ENCODE peak calls at places on chromosomes 13 and 19, in six cellular contexts. R is neuronal stem cell, A is mesenchymal stem cell, N is H9, D is H1, U is trophoblast cell. L is an unnamed sample.

GRCh38 chr13:23531446-23531845 is 38.8 kb upstream of the TNFRSF19 start:
- DNase-seq in R (no peak), N (no peak), D (no peak), A (no peak), U (no peak), L (no peak)

GRCh38 chr19:49855676-49856573 is 5.0 kb downstream of the PTOV1 start:
- DNase-seq in U (no peak), D (no peak), R (no peak), N (no peak), A (no peak), L (no peak)

GRCh38 chr13:37023871-37024270 is 23.3 kb downstream of the EXOSC8 start:
- DNase-seq in D (no peak), R (no peak), U (no peak), A (peak; percentile 9), N (no peak), L (peak; percentile 70)

GRCh38 chr13:40433577-40433976 is 232.9 kb downstream of the FOXO1 start:
- DNase-seq in N (no peak), R (no peak), A (no peak), D (no peak), U (no peak), L (no peak)

GRCh38 chr13:43905435-43906031 is 25.8 kb downstream of the LACC1 start:
- DNase-seq in D (no peak), N (no peak), U (peak; percentile 27), A (peak; percentile 73), R (peak; percentile 54), L (peak; percentile 77)

GRCh38 chr13:27834095-27834494 is 41.8 kb downstream of the GSX1 start:
- DNase-seq in D (no peak), U (no peak), R (no peak), N (no peak), A (no peak), L (no peak)

GRCh38 chr13:41791056-41791455 is 169.9 kb downstream of the VWA8 start:
- DNase-seq in R (no peak), N (no peak), U (no peak), D (no peak), A (no peak), L (peak; percentile 24)

GRCh38 chr13:98845726-98846125 is 93.3 kb upstream of the SLC15A1 start:
- DNase-seq in D (no peak), R (no peak), A (no peak), U (no peak), N (no peak), L (no peak)

GRCh38 chr13:21616880-21617279 is 12.9 kb upstream of the MICU2 start:
- DNase-seq in U (no peak), N (no peak), R (no peak), A (no peak), D (no peak), L (no peak)

GRCh38 chr19:10291554-10292205 is 1.9 kb downstream of the ICAM5 start:
- DNase-seq in D (no peak), U (no peak), N (no peak), A (no peak), R (no peak), L (peak; percentile 10)
- H2AFZ ChIP-seq in D (no peak overlapping the region), U (no peak overlapping the region), N (no peak overlapping the region), A (no peak overlapping the region), R (peak overlapping the region; percentile 98), L (peak overlapping the region; percentile 92)

GRCh38 chr13:112810608-112811007 is 120.8 kb downstream of the ATP11A start:
- DNase-seq in D (no peak), U (no peak), N (no peak), R (no peak), A (no peak), L (no peak)
- H2AK5ac ChIP-seq in D (no peak overlapping the region), U (no peak overlapping the region), N (no peak overlapping the region), R (no peak overlapping the region), A (no peak overlapping the region), L (no peak overlapping the region)

GRCh38 chr19:41192574-41193419 is at the start of gene CYP2S1:
- DNase-seq in D (no peak), A (peak; percentile 52), U (peak; percentile 17), R (no peak), N (peak; percentile 78), L (peak; percentile 22)
- H2AFZ ChIP-seq in D (no peak within 1 kb of the TSS), A (peak within 1 kb of the TSS; percentile 29), U (peak within 1 kb of the TSS; percentile 84), R (peak within 1 kb of the TSS; percentile 84), N (no peak within 1 kb of the TSS), L (peak within 1 kb of the TSS; percentile 84)

GRCh38 chr19:344625-345319 is at the start of gene MIER2:
- DNase-seq in N (peak; percentile 90), D (peak; percentile 44), A (peak; percentile 77), R (peak; percentile 84), U (peak; percentile 45), L (peak; percentile 68)
- H2AK5ac ChIP-seq in N (no peak within 1 kb of the TSS), D (peak within 1 kb of the TSS; percentile 75), A (peak within 1 kb of the TSS; percentile 32), R (peak within 1 kb of the TSS; percentile 58), U (peak within 1 kb of the TSS; percentile 21), L (peak within 1 kb of the TSS; percentile 89)

DNA sequence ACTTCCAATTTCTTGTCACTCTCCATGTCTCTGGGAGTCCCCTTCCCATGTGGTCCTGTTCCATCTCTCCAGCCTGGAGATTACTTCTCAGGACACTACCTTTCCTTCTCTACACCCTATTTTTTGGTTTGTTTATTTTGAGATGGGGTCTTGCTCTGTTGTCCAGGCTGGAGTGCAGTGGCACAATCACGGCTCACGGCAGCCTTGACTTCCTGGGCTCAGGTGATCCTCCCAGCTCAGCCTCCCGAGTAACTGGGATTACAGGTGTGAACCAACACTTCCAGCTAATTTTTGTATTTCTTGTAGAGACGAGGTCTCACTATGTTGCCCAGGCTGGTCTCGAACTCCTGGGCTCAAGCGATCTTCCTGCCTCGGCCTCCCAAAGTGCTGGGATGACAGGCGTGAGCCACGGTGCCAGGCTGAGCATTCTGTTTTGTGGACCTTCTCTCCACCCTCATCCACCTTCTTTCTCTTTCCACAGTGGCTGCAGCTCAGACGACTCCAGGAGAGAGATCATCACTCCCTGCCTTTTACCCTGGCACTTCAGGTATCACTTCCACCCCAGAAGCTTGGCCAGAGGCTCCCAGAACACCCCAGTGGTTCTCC is 644 bp downstream of the HCST start:
- DNase-seq in U (no peak), R (no peak), N (no peak), A (no peak), D (no peak), L (no peak)
- H2AFZ ChIP-seq in U (peak overlapping the region; percentile 42), R (peak overlapping the region; percentile 81), N (no peak overlapping the region), A (peak overlapping the region; percentile 29), D (peak overlapping the region; percentile 36), L (peak overlapping the region; percentile 89)

GRCh38 chr19:37506387-37507166 is at the start of gene ZNF793:
- DNase-seq in R (peak; percentile 74), N (peak; percentile 87), A (peak; percentile 82), D (peak; percentile 68), U (peak; percentile 79), L (peak; percentile 54)
- H2AK5ac ChIP-seq in R (no peak within 1 kb of the TSS), N (no peak within 1 kb of the TSS), A (no peak within 1 kb of the TSS), D (peak within 1 kb of the TSS; percentile 24), U (peak within 1 kb of the TSS; percentile 27), L (no peak within 1 kb of the TSS)

GRCh38 chr19:46993622-46994021 is 26.0 kb upstream of the NPAS1 start:
- DNase-seq in N (no peak), R (no peak), D (no peak), A (no peak), U (no peak), L (no peak)

GRCh38 chr19:46994141-46994686 is 25.4 kb upstream of the NPAS1 start:
- DNase-seq in R (no peak), A (no peak), N (no peak), D (no peak), U (no peak), L (no peak)

GRCh38 chr19:46990998-46991676 is 28.5 kb upstream of the NPAS1 start:
- DNase-seq in N (peak; percentile 86), D (peak; percentile 78), U (peak; percentile 52), A (peak; percentile 86), R (peak; percentile 76), L (peak; percentile 81)

GRCh38 chr19:46995492-46995891 is 24.1 kb upstream of the NPAS1 start:
- DNase-seq in D (no peak), U (no peak), A (no peak), R (no peak), N (no peak), L (no peak)

DNA sequence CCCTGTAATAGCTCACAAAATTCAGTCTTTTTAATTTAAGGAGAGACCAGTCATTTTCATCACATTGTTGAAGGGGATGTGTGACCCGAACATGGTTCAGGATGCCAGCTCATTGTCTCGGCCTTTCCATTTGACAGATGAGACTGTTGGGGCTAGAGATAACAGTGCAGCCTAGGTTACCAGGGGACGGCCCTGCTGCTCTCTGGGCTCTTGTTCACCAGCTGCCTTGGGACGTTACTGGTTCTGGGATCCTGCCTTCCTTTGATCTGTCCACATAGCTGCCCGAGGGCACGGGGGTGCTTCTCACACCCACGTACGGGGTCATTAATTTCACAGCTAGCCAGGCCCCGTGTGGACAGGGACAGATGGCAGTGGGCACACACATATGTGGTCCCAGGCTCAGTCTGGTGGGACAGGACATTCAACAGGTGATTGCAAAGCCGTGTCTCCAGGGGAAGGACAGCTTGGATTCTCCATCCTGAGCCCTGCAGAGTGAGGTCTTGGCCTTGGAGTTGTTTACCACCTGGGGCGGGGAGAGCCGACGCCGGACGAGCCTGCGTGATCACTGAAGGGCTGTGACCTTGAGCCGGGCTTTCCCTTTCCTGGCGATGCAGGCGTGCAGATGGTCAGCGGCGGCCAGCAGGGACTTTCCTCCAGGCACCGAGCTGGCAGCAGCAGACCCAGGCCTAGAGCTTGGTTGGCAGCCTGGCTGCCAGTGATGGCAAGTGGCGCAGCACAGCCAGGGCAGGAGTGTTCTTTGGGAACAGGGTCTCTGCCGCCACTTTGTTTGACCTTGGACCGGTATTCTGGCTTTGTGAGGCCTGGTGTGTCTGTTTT is 26.7 kb upstream of the NPAS1 start:
- DNase-seq in D (no peak), A (no peak), R (no peak), U (no peak), N (no peak), L (no peak)
- H2AFZ ChIP-seq in D (no peak overlapping the region), A (no peak overlapping the region), R (no peak overlapping the region), U (no peak overlapping the region), N (no peak overlapping the region), L (peak overlapping the region; percentile 21)